ENCODE peak calls at places on chromosomes 4 and X, in eight cellular contexts. F is naive thymus-derived CD4-positive, alpha-beta T cell; B is sigmoid colon; H is hepatocyte; U is tibial artery; N is aorta; Z is cardiac muscle cell; W is BJ. V is an unnamed sample.
A peak's percentile ranks its signal among the peaks of the same experiment; 100 is the strongest.

GRCh38 chr4:174739576-174739975 is 89.5 kb downstream of the GLRA3 start:
- DNase-seq in F (no peak), B (no peak), H (no peak), U (no peak), N (no peak), Z (no peak), W (no peak), V (no peak)

GRCh38 chr4:124181045-124181444 is 531.5 kb downstream of the ANKRD50 start:
- DNase-seq in F (no peak), B (no peak), H (no peak), U (no peak), N (no peak), Z (no peak), W (no peak), V (no peak)

GRCh38 chrX:154751121-154751668 is 318 bp upstream of the GAB3 start:
- DNase-seq in F (no peak), B (no peak), H (no peak), U (no peak), N (peak; percentile 50), Z (peak; percentile 9), W (no peak), V (peak; percentile 25)

GRCh38 chr4:181350578-181351420 is 892.4 kb upstream of the TENM3 start:
- DNase-seq in F (no peak), B (no peak), H (no peak), U (no peak), N (no peak), Z (no peak), W (no peak), V (no peak)

GRCh38 chrX:150051096-150051495 is 112.8 kb upstream of the EOLA2 start:
- DNase-seq in F (no peak), B (no peak), H (no peak), U (no peak), N (no peak), Z (no peak), W (no peak), V (no peak)

GRCh38 chr4:177596035-177596434 is 153.8 kb upstream of the AGA start:
- DNase-seq in F (no peak), B (no peak), H (peak; percentile 66), U (no peak), N (peak; percentile 43), Z (peak; percentile 5), W (no peak), V (no peak)

GRCh38 chrX:133495464-133496391 is 80.4 kb upstream of the GPC4 start:
- DNase-seq in F (no peak), B (peak; percentile 89), H (peak; percentile 31), U (peak; percentile 73), N (peak; percentile 61), Z (no peak), W (peak; percentile 9), V (no peak)

GRCh38 chrX:68868902-68869800 is 40.3 kb downstream of the EFNB1 start:
- DNase-seq in F (no peak), B (no peak), H (peak; percentile 32), U (no peak), N (no peak), Z (no peak), W (no peak), V (no peak)

GRCh38 chrX:135454816-135455215 is 33.1 kb downstream of the SMIM10L2A start:
- DNase-seq in F (no peak), B (no peak), H (no peak), U (no peak), N (no peak), Z (no peak), W (no peak), V (no peak)

GRCh38 chrX:96837808-96838207 is 45.9 kb upstream of the RPA4 start:
- DNase-seq in F (no peak), B (no peak), H (no peak), U (no peak), N (no peak), Z (no peak), W (no peak), V (no peak)

GRCh38 chrX:119393144-119393543 is 6.0 kb upstream of the SLC25A43 start:
- DNase-seq in F (no peak), B (no peak), H (no peak), U (no peak), N (no peak), Z (no peak), W (no peak), V (no peak)

GRCh38 chrX:154376768-154377167 is 2.3 kb upstream of the EMD start:
- DNase-seq in F (no peak), B (peak; percentile 91), H (no peak), U (peak; percentile 85), N (no peak), Z (no peak), W (no peak), V (no peak)

GRCh38 chr4:100428051-100428450 is 89.8 kb downstream of the EMCN start:
- DNase-seq in F (no peak), B (no peak), H (peak; percentile 78), U (no peak), N (no peak), Z (no peak), W (no peak), V (no peak)

GRCh38 chrX:15816886-15817285 is 26.6 kb downstream of the ZRSR2 start:
- DNase-seq in F (peak; percentile 59), B (no peak), H (no peak), U (no peak), N (no peak), Z (peak; percentile 74), W (no peak), V (no peak)

DNA sequence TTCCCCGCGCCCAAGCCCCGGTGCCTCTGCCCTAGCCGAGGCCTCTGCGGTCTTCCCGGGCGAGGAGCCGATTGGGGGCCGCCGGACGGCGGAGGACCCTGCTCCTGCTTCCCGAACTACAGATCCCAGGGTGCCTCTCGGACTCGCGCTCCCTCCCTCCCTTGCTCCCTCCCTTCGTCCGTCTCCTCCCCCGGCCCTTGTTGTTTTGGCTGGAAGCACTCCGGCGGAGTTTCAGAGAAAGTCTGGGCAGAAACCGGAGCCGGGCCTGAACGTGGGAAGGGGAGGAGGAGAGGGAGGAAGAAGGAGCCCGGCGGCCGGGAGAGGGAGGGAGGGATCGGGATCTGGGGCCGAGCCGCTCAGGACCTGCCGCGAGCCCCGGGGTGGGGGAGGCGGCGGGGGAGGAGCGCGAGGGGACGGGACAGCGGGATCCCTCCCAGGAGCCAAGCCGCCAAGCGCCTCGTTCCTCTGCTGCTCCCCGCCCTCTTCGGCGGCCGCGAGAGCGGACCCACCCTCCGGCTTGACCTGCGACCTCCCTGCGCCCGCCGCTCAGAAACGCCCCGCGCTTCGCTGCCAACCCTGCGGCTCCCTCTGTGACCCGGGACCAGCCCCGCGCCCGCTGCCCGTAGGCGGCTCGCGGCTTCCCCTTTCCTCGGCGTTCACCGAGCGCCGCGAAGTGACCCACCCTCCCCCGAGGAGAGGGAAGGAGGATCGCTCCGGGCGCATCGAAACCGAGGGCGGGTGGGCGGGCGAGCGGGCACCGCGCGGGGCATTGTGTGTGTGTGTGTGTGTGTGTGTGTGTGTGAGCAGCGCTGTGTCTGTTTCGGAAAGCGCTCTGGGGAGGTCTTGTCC is 473 bp upstream of the GAB1 start:
- DNase-seq in F (no peak), B (peak; percentile 96), H (peak; percentile 90), U (peak; percentile 95), N (peak; percentile 94), Z (peak; percentile 93), W (peak; percentile 55), V (peak; percentile 69)
- H3K4me3 ChIP-seq in F (peak overlapping the region; percentile 13), B (peak overlapping the region; percentile 67), H (peak overlapping the region; percentile 95), U (peak overlapping the region; percentile 97), N (peak overlapping the region; percentile 84), Z (peak overlapping the region; percentile 97), W (peak overlapping the region; percentile 94), V (peak overlapping the region; percentile 80)

GRCh38 chr4:5851637-5852036 is 41.2 kb downstream of the CRMP1 start:
- DNase-seq in F (no peak), B (no peak), H (no peak), U (no peak), N (no peak), Z (no peak), W (no peak), V (no peak)
- H3K4me3 ChIP-seq in F (no peak overlapping the region), B (no peak overlapping the region), H (no peak overlapping the region), U (no peak overlapping the region), N (no peak overlapping the region), Z (no peak overlapping the region), W (no peak overlapping the region), V (no peak overlapping the region)

DNA sequence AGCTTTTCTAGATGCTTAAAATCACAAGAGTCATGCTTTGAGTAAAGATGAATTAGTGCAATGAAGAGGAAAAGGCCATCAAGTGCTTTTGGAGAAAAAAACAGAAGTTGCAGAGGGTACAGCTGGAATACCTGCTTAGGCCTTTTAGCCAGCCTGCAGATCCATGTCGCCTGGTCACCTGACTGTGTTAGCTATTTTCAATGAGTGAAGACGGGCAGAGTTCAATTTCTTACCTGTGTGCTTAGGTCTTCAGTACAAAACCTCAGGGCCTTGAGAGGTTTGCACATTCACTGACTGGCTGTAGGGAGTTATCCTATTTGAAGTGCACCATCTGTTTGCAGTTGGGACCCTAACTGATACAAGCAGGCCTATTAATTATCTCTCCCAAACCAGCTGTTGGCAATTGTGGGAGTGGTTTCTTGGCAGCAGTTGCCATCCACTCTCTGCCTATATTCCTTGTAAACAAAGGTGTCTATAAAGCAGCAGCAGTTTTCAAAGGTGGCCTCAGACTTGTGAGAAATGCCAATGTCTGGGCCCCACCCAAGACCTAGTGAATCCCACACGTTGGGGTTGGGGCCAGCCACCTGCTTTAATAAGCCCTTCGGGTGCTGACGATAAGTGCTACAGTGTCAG is 16.3 kb upstream of the FAT1 start:
- DNase-seq in F (no peak), B (no peak), H (peak; percentile 34), U (no peak), N (no peak), Z (no peak), W (no peak), V (no peak)
- H3K4me3 ChIP-seq in F (no peak overlapping the region), B (no peak overlapping the region), H (no peak overlapping the region), U (no peak overlapping the region), N (no peak overlapping the region), Z (no peak overlapping the region), W (no peak overlapping the region), V (no peak overlapping the region)

GRCh38 chr4:163335384-163335783 is 3.0 kb upstream of the NPY1R start:
- DNase-seq in F (no peak), B (no peak), H (no peak), U (no peak), N (no peak), Z (no peak), W (no peak), V (no peak)

GRCh38 chr4:163332526-163333405 is at the start of gene NPY1R:
- DNase-seq in F (peak; percentile 5), B (peak; percentile 77), H (peak; percentile 88), U (peak; percentile 90), N (peak; percentile 80), Z (peak; percentile 87), W (peak; percentile 9), V (peak; percentile 24)

GRCh38 chr4:163330828-163331628 is 1.4 kb downstream of the NPY1R start:
- DNase-seq in F (no peak), B (no peak), H (no peak), U (peak; percentile 64), N (peak; percentile 46), Z (no peak), W (no peak), V (no peak)

DNA sequence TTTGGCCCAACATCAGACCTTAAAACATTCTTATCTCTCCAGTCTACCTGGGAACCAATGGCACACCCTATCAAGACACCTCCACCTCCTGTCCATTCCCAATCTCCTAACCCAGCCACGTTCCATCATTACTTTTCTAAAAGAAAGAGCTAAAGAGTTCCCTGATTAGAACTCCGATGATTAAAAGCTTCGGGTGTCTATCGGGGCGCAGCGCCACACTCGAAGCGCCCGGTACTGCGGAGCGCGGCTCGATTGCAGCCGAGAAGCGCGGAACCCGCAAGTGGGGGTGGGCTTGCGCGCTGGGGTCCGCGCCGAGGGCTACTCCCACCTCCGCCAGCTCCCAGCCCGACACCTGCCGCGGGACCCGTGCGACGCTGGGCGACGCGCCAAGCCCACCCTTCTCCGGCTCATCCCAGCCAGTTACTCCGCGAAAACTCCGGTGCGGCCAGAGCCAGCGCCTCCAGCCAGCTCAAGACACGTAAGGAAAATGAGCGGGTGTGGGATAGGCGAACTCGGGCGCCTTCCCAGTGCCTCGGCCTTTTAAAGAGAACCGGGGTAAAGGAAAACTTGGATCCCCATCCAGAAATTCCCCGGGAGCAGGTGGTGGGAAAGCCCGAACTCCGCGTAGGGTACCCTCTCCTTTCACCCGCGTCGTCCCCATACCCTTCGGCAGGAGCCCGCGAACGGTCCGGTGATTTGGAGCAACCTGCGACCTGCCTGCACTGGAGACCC is 601 bp downstream of the NPY1R start:
- DNase-seq in F (no peak), B (no peak), H (peak; percentile 50), U (peak; percentile 71), N (peak; percentile 52), Z (peak; percentile 57), W (no peak), V (no peak)
- H3K4me3 ChIP-seq in F (peak overlapping the region; percentile 30), B (peak overlapping the region; percentile 54), H (peak overlapping the region; percentile 80), U (peak overlapping the region; percentile 84), N (peak overlapping the region; percentile 21), Z (peak overlapping the region; percentile 71), W (peak overlapping the region; percentile 43), V (no peak overlapping the region)

V was measured in GM06990.